ENCODE peak calls at places on chromosomes 5 and 9, in four cellular contexts. K, U, J and H are unnamed samples.

GRCh38 chr9:135073741-135074305 is 13.6 kb upstream of the OLFM1 start:
- DNase-seq in K (no peak), U (peak), J (no peak), H (no peak)

GRCh38 chr9:99851028-99851822 is 29.5 kb downstream of the NR4A3 start:
- DNase-seq in K (no peak), U (no peak), J (no peak), H (no peak)

GRCh38 chr9:107208121-107208520 is 75.0 kb upstream of the RAD23B start:
- DNase-seq in K (no peak), U (no peak), J (no peak), H (no peak)

GRCh38 chr5:157290156-157290980 is 24.4 kb downstream of the CYFIP2 start:
- DNase-seq in K (no peak), U (no peak), J (peak), H (no peak)

GRCh38 chr5:34657550-34657921 is 1.4 kb downstream of the RAI14 start:
- DNase-seq in K (no peak), U (no peak), J (no peak), H (peak)

GRCh38 chr5:142053434-142054253 is 40.8 kb upstream of the GNPDA1 start:
- DNase-seq in K (no peak), U (no peak), J (no peak), H (peak)

GRCh38 chr5:21419383-21419782 is 1431.4 kb upstream of the CDH18 start:
- DNase-seq in K (no peak), U (no peak), J (no peak), H (no peak)

GRCh38 chr5:145294321-145294720 is 540.8 kb downstream of the PRELID2 start:
- DNase-seq in K (no peak), U (no peak), J (no peak), H (no peak)

GRCh38 chr9:109305801-109306200 is 15.1 kb downstream of the EPB41L4B start:
- DNase-seq in K (no peak), U (no peak), J (no peak), H (no peak)

GRCh38 chr5:35853652-35854051 is 3.0 kb upstream of the IL7R start:
- DNase-seq in K (no peak), U (no peak), J (peak), H (no peak)

GRCh38 chr5:129804705-129805104 is 56.8 kb downstream of the MINAR2 start:
- DNase-seq in K (no peak), U (no peak), J (no peak), H (no peak)

GRCh38 chr9:94623253-94623652 is 16.1 kb downstream of the FBP1 start:
- DNase-seq in K (no peak), U (no peak), J (no peak), H (no peak)